ENCODE peak calls at places on chromosomes 13 and 19, in six cellular contexts. X, V, G, O, E and K are unnamed samples.

GRCh38 chr13:97367016-97367415 is 67.0 kb upstream of the RAP2A start:
- DNase-seq in V (no peak), O (no peak), X (no peak), E (no peak), G (no peak), K (peak)

GRCh38 chr19:4589579-4590410 is 30.3 kb upstream of the SEMA6B start:
- DNase-seq in V (peak), X (peak), E (peak), G (no peak), O (no peak), K (no peak)

GRCh38 chr19:511101-511841 is 4.0 kb downstream of the TPGS1 start:
- DNase-seq in V (no peak), E (peak), O (peak), X (no peak), G (peak), K (peak)

GRCh38 chr13:100203696-100204367 is 114.9 kb downstream of the PCCA start:
- DNase-seq in V (peak), O (no peak), E (no peak), X (no peak), G (no peak), K (no peak)

GRCh38 chr19:43779820-43780219 is 953 bp downstream of the KCNN4 start:
- DNase-seq in X (no peak), G (no peak), O (no peak), V (peak), E (peak), K (no peak)

GRCh38 chr13:113804703-113805430 is 45.8 kb downstream of the TMEM255B start:
- DNase-seq in X (no peak), V (no peak), O (no peak), E (no peak), G (no peak), K (no peak)

GRCh38 chr19:35439921-35440320 is 8.1 kb upstream of the FFAR2 start:
- DNase-seq in E (no peak), O (no peak), V (no peak), G (no peak), X (no peak), K (no peak)

GRCh38 chr13:45950343-45950995 is 98.9 kb upstream of the SIAH3 start:
- DNase-seq in V (no peak), O (no peak), E (no peak), G (no peak), X (no peak), K (peak)

GRCh38 chr19:50325310-50326100 is 3.7 kb downstream of the KCNC3 start:
- DNase-seq in V (peak), E (peak), G (peak), X (peak), O (peak), K (peak)

GRCh38 chr13:106472621-106473020 is 62.8 kb downstream of the EFNB2 start:
- DNase-seq in V (no peak), X (no peak), E (no peak), O (no peak), G (no peak), K (no peak)

GRCh38 chr19:3025516-3025890 is 3.6 kb downstream of the TLE2 start:
- DNase-seq in G (no peak), E (peak), O (no peak), V (no peak), X (no peak), K (no peak)

GRCh38 chr13:45121421-45121820 is 1.1 kb downstream of the GTF2F2 start:
- DNase-seq in E (peak), X (peak), O (no peak), G (peak), V (peak), K (no peak)

GRCh38 chr13:87999791-88000190 is 328.6 kb downstream of the SLITRK5 start:
- DNase-seq in G (no peak), O (no peak), V (no peak), E (no peak), X (no peak), K (no peak)

GRCh38 chr19:1849132-1849474 is 820 bp upstream of the REXO1 start:
- DNase-seq in G (no peak), E (no peak), V (no peak), O (no peak), X (no peak), K (no peak)

GRCh38 chr19:5268801-5269200 is 71.8 kb downstream of the PTPRS start:
- DNase-seq in O (no peak), X (no peak), G (no peak), E (no peak), V (no peak), K (no peak)

GRCh38 chr19:34925278-34925855 is 1.3 kb upstream of the ZNF30 start:
- DNase-seq in O (no peak), G (no peak), V (no peak), E (peak), X (no peak), K (no peak)

GRCh38 chr19:51688665-51689571 is 4.2 kb upstream of the SPACA6 start:
- DNase-seq in G (peak), O (peak), X (peak), V (peak), E (peak), K (peak)

GRCh38 chr19:20256606-20257005 is 89.6 kb downstream of the ZNF486 start:
- DNase-seq in V (no peak), X (no peak), E (no peak), O (no peak), G (no peak), K (no peak)

GRCh38 chr19:16060294-16060693 is 16.0 kb upstream of the TPM4 start:
- DNase-seq in E (no peak), G (no peak), O (no peak), V (no peak), X (no peak), K (no peak)

GRCh38 chr13:110841846-110842245 is 73.0 kb downstream of the ANKRD10 start:
- DNase-seq in V (peak), G (no peak), O (no peak), E (no peak), X (no peak), K (peak)

GRCh38 chr13:39273953-39274352 is 235.7 kb downstream of the NHLRC3 start:
- DNase-seq in O (peak), V (peak), E (peak), X (no peak), G (no peak), K (peak)

GRCh38 chr19:8069116-8069973 is 16.8 kb downstream of the CCL25 start:
- DNase-seq in G (no peak), X (no peak), V (peak), E (no peak), O (no peak), K (peak)

GRCh38 chr19:1232231-1232637 is 5.6 kb downstream of the CBARP start:
- DNase-seq in X (no peak), O (no peak), V (no peak), E (no peak), G (no peak), K (no peak)

GRCh38 chr19:54448037-54448773 is 794 bp upstream of the LENG8 start:
- DNase-seq in O (peak), X (peak), E (peak), V (peak), G (no peak), K (peak)

DNA sequence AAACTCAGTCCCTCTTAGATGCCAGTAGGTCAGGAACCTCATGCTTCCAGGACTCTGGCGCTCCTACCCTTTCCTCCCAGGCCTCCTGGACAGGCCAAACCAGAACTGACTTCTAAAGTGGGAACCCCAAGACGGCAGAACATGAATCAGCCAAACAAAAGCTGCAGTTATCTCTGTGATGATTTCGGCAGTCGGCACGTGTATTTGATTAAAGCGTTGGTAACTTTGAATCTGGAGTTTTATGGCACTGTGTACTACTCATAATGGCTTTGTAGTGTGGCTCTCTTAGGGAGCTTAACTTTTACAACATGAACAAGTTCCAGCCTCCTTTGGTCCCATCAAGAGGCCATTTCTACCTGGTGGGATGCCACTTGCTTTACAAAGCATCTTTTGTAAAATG is 13.7 kb downstream of the ACTN4 start:
- DNase-seq in G (no peak), X (no peak), O (no peak), V (no peak), E (no peak), K (no peak)
- H3K4me2 ChIP-seq in G (peak), X (no peak), O (no peak), V (peak), E (peak), K (no peak)

DNA sequence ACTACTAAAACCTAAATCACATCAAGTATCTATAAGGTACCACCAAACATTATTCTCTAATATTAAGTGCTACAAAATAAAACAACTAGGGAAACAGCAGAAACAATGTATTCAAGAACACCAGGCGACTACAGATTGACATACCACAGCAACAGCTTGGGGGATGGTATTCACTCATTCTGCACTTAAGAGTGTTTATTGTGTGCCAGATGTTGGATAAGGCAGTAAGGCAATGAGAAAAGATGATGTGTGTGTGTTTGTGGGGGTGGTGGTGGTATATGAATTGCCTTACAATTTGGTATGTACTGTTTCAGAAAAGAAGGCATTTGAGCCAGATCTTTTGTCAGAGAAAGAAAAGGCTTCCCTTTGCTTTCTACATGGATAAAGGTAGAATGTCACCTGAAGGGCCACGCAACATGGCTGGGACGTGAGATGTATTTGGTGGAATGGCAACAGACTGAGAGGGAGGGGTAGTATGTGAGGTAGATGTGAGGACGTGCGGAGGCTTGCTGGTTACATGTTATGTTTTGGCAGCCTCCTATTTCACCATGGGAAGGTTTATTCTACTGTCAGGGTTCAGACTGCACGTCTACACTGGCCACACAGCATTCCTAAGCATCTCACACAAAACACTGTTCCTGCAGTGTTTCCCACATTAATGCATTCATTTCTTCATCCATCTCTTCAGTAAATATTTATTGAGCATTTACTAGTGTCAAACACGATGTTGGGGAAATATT is 300.7 kb downstream of the KLF12 start:
- DNase-seq in X (no peak), E (no peak), V (no peak), O (no peak), G (no peak), K (no peak)
- H3K4me2 ChIP-seq in X (no peak), E (no peak), V (no peak), O (no peak), G (no peak), K (no peak)

GRCh38 chr19:10462557-10462956 is 40.6 kb downstream of the KEAP1 start:
- DNase-seq in G (no peak), V (no peak), O (no peak), X (no peak), E (no peak), K (no peak)
- H3K4me2 ChIP-seq in G (no peak), V (no peak), O (no peak), X (no peak), E (no peak), K (no peak)

GRCh38 chr19:48444933-48445194 is 919 bp upstream of the GRWD1 start:
- DNase-seq in G (no peak), V (no peak), X (no peak), E (no peak), O (no peak), K (no peak)

GRCh38 chr19:48445606-48446481 is at the start of gene GRWD1:
- DNase-seq in V (peak), O (peak), G (peak), E (peak), X (peak), K (peak)

GRCh38 chr19:48445256-48445605 is 552 bp upstream of the GRWD1 start:
- DNase-seq in E (peak), G (peak), O (peak), V (peak), X (peak), K (peak)

GRCh38 chr19:48448563-48448962 is 2.8 kb downstream of the GRWD1 start:
- DNase-seq in E (no peak), V (no peak), O (no peak), X (no peak), G (no peak), K (no peak)

DNA sequence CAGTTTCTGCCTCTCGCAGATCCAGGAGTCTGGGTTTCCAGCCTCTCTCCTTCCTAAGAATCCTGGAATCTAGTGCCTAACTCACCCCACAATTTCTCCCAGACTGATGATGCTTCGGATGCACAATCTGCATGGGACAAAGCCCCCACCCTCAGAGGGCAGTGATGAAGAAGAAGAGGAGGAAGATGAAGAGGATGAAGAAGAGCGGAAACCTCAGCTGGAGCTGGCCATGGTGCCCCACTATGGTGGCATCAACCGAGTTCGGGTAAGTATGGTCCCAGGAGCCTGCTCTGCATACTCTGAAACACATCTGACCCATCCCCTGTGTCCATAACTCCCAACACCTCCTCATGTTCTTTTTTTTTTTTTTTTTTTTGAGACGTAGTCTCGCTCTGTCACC is 796 bp downstream of the GRWD1 start:
- DNase-seq in E (no peak), V (no peak), O (no peak), G (no peak), X (no peak), K (no peak)
- H3K4me2 ChIP-seq in E (peak), V (peak), O (peak), G (peak), X (peak), K (peak)